ENCODE peak calls at places on chromosomes 11 and 22, in four cellular contexts. Y is K562, S is sigmoid colon, M is A549. Q is an unnamed sample. For H3K4me1, the result is how much of the 10 kb centered on the place peaks cover.

GRCh38 chr11:12241401-12241800 is 131.0 kb downstream of the MICAL2 start:
- DNase-seq in Y (no peak), S (no peak), M (no peak), Q (no peak)

GRCh38 chr22:48320048-48320655 is 1507.5 kb downstream of the BRD1 start:
- DNase-seq in Y (no peak), S (peak), M (no peak), Q (peak)

GRCh38 chr11:96393753-96394348 is 4.0 kb downstream of the JRKL start:
- DNase-seq in Y (peak), S (no peak), M (peak), Q (no peak)

GRCh38 chr11:76321340-76321739 is 59.6 kb downstream of the THAP12 start:
- DNase-seq in Y (no peak), S (no peak), M (no peak), Q (no peak)

GRCh38 chr22:36552300-36552699 is 23.3 kb upstream of the EIF3D start:
- DNase-seq in Y (no peak), S (no peak), M (no peak), Q (no peak)

GRCh38 chr11:119505861-119506260 is 82.9 kb upstream of the THY1 start:
- DNase-seq in Y (no peak), S (peak), M (no peak), Q (no peak)

GRCh38 chr11:103806130-103806900 is 230.1 kb upstream of the DDI1 start:
- DNase-seq in Y (no peak), S (no peak), M (peak), Q (no peak)

GRCh38 chr11:6737872-6738466 is 33.8 kb downstream of the OR2AG2 start:
- DNase-seq in Y (peak), S (no peak), M (peak), Q (no peak)

GRCh38 chr11:19867064-19867463 is 154.4 kb downstream of the NAV2 start:
- DNase-seq in Y (no peak), S (no peak), M (no peak), Q (no peak)
- H3K4me1 ChIP-seq in Y (under half), S (half or more), M (under half), Q (under half)

GRCh38 chr11:32794439-32794838 is at the start of gene CCDC73:
- DNase-seq in Y (no peak), S (no peak), M (no peak), Q (no peak)

GRCh38 chr11:32792111-32792947 is 2.1 kb downstream of the CCDC73 start:
- DNase-seq in Y (no peak), S (no peak), M (no peak), Q (no peak)

GRCh38 chr11:32790916-32791315 is 3.5 kb downstream of the CCDC73 start:
- DNase-seq in Y (no peak), S (no peak), M (no peak), Q (no peak)

GRCh38 chr11:32796425-32796824 is 2.0 kb upstream of the CCDC73 start:
- DNase-seq in Y (no peak), S (no peak), M (no peak), Q (no peak)

GRCh38 chr11:32792948-32793475 is 1.4 kb downstream of the CCDC73 start:
- DNase-seq in Y (peak), S (no peak), M (peak), Q (no peak)
- H3K4me3 ChIP-seq in Y (no peak), S (peak), M (peak), Q (peak)

DNA sequence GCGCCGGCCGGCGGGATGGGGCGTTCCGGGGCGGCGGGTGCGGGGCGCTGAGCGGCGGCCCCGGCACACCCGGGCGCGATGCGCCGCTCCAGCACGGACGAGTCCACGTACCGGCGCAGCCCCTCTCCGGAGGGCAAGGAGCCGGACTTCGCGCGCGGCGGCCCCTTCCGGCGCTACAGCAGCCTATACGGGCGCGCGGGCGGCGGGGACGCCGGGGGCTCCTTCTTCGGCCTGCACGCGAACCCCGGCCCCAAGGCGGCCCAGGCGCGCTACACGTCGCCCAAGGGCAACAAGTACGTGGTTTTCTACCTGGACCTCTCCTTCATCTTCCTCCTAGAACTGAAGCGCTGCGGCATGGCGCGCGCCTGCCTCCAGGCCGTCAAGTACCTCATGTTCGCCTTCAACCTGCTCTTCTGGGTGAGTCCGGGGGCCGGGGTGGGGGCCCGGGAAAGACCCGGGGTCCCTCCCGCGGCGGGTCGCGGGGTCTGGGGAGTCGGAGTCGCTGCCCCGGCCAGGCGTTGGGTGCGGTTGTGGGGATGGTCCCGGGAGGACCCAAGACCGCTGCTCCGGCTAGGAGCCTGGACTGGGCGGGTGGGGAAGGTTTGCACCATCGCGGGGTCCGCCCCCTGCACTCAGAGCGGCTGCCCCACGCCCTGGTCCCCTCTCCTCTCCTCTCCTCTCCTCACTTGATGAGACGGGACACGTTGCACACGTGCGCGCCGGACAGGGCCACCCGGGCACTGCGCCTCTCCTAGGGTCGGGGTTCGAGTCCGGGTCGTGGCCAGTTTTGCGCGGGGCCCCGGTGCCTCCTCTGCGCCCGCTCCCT is 7.5 kb downstream of the TSPAN4 start:
- DNase-seq in Y (no peak), S (no peak), M (no peak), Q (no peak)
- TF ChIP-seq EP300 in Y (no peak), S (no peak), M (no peak), Q (no peak)

GRCh38 chr22:22953796-22954195 is 66.2 kb downstream of the IGLL5 start:
- DNase-seq in Y (no peak), S (no peak), M (no peak), Q (no peak)
- H3K4me1 ChIP-seq in Y (under half), S (under half), M (under half), Q (under half)

GRCh38 chr22:41920271-41920976 is 5.5 kb upstream of the SHISA8 start:
- DNase-seq in Y (no peak), S (no peak), M (no peak), Q (no peak)
- H3K4me3 ChIP-seq in Y (no peak), S (peak), M (no peak), Q (peak)

Q was measured in suprapubic skin.